ENCODE peak calls at places on chromosomes 1 and 21, in six cellular contexts. B, V, U, I, Y and L are unnamed samples.

GRCh38 chr1:55305735-55306134 is 90.6 kb upstream of the USP24 start:
- DNase-seq in B (no peak), V (no peak), U (no peak), I (no peak), Y (no peak), L (no peak)

GRCh38 chr1:223183268-223183862 is 40.3 kb upstream of the TLR5 start:
- DNase-seq in B (no peak), V (no peak), U (no peak), I (no peak), Y (no peak), L (no peak)

GRCh38 chr1:44735992-44736391 is 3.6 kb upstream of the KIF2C start:
- DNase-seq in B (no peak), V (no peak), U (no peak), I (no peak), Y (no peak), L (no peak)

GRCh38 chr1:23930861-23931471 is 17.8 kb upstream of the CNR2 start:
- DNase-seq in B (no peak), V (peak), U (no peak), I (no peak), Y (no peak), L (no peak)

GRCh38 chr21:27761623-27762022 is 794.7 kb upstream of the ADAMTS5 start:
- DNase-seq in B (no peak), V (no peak), U (no peak), I (no peak), Y (no peak), L (no peak)

GRCh38 chr1:41410462-41410861 is 49.2 kb downstream of the FOXO6 start:
- DNase-seq in B (no peak), V (no peak), U (no peak), I (no peak), Y (no peak), L (no peak)

GRCh38 chr1:1921459-1921862 is 2.4 kb upstream of the TMEM52 start:
- DNase-seq in B (no peak), V (no peak), U (no peak), I (peak), Y (no peak), L (no peak)

GRCh38 chr1:21435646-21436487 is 4.1 kb upstream of the NBPF3 start:
- DNase-seq in B (no peak), V (no peak), U (no peak), I (no peak), Y (no peak), L (no peak)

GRCh38 chr1:226572325-226572726 is 23.8 kb downstream of the STUM start:
- DNase-seq in B (no peak), V (no peak), U (no peak), I (no peak), Y (no peak), L (no peak)

GRCh38 chr1:54507471-54507870 is 40.6 kb upstream of the ACOT11 start:
- DNase-seq in B (no peak), V (no peak), U (no peak), I (no peak), Y (no peak), L (no peak)

GRCh38 chr1:1299686-1300351 is 7.9 kb downstream of the ACAP3 start:
- DNase-seq in B (peak), V (no peak), U (no peak), I (no peak), Y (no peak), L (no peak)

GRCh38 chr21:14754682-14755081 is 208.6 kb upstream of the SAMSN1 start:
- DNase-seq in B (no peak), V (no peak), U (no peak), I (no peak), Y (no peak), L (no peak)

GRCh38 chr1:52139817-52140540 is 1.9 kb upstream of the ZFYVE9 start:
- DNase-seq in B (no peak), V (peak), U (no peak), I (no peak), Y (no peak), L (no peak)

GRCh38 chr1:155858805-155859233 is 548 bp upstream of the SYT11 start:
- DNase-seq in B (peak), V (no peak), U (peak), I (no peak), Y (no peak), L (no peak)

GRCh38 chr1:44031051-44031899 is at the start of gene SLC6A9:
- DNase-seq in B (peak), V (peak), U (peak), I (no peak), Y (no peak), L (peak)

GRCh38 chr1:21077085-21077484 is 99.6 kb downstream of the EIF4G3 start:
- DNase-seq in B (no peak), V (peak), U (no peak), I (no peak), Y (no peak), L (no peak)

GRCh38 chr1:53527368-53527767 is 68.2 kb downstream of the DMRTB1 start:
- DNase-seq in B (no peak), V (no peak), U (no peak), I (no peak), Y (no peak), L (no peak)

GRCh38 chr1:231432996-231433395 is 10.9 kb upstream of the EGLN1 start:
- DNase-seq in B (no peak), V (no peak), U (no peak), I (no peak), Y (no peak), L (no peak)

GRCh38 chr1:98086796-98087195 is 166.0 kb upstream of the DPYD start:
- DNase-seq in B (peak), V (peak), U (no peak), I (no peak), Y (no peak), L (no peak)

DNA sequence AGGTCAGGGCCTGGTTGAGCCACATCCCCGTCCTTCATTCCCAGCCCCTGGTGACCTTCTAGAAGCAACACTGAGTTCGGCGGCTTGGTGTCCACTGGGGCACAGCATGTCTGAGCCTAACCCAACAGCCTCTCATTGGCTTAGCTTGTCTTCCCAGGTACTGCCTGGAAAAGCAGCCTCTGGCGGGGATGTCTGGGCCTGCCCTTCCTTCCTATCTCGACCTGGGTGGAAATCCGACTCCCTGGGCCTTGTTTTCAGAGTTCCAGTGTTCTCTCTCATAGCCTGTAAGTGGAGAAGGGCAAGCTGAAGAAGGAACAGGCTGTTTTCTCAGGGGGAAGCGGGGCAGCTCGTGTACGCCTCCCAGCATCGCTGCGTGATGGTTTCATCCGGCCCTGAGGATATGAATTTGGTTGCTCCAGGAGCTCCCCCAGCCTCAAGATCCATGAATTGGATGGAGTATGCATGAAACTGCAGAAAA is 116.4 kb upstream of the IRF2BP2 start:
- DNase-seq in B (no peak), V (no peak), U (peak), I (no peak), Y (no peak), L (no peak)
- TF ChIP-seq CTCF in B (no peak), V (no peak), U (no peak), I (no peak), Y (no peak), L (no peak)

DNA sequence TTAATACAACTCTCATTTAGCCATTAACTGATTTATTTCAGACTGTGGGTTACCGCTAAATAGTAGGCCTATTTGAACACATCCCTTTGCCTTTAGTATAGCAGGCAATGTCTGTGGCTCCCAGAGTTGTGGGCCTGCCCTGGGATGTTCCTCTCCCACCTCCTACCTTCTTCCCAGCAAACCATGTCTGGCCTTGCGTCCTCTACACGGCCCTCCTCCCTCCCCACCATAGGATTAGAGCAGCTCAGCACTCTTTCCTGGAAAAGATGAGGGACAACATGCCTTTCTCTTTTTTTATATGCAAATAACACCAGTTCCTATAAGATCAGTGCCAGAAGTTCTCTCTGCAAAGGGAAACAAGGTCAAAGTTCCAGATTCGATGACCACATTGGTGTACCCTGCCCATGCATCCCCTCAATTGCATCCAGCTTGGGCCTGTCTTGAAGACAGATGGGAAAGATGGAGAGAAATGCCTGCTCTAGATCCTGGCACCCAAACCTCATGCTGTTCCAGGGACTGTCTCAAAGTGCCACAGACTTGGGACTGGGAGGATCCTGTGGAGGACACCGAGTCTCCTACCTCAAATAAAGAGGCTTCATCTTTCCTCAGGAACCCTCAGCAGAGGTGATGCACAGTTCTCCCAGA is 57.2 kb downstream of the CD46 start:
- DNase-seq in B (no peak), V (no peak), U (no peak), I (no peak), Y (no peak), L (no peak)
- TF ChIP-seq CTCF in B (no peak), V (no peak), U (no peak), I (no peak), Y (no peak), L (no peak)

DNA sequence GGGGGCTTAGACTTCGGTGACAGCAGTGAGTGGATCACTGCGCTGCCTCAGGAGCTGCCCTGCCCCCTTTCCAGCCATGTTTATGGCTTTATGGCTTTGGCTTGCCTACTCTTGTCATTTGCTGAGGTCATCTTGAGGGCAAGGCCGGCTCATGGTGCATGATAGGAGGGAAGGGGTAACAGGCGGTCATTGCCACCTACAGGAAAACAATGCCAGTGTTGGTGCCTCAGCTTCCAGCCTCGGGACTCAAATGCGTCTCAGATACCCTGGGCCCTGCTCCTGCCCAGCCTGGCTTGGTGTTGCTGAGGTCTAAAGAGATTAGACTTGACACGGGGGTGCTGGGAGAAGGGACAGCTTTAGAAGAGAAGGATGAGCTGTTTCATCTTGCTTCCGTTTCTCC is 14.5 kb downstream of the KDF1 start:
- DNase-seq in B (no peak), V (no peak), U (no peak), I (no peak), Y (no peak), L (no peak)
- TF ChIP-seq CTCF in B (no peak), V (no peak), U (no peak), I (no peak), Y (no peak), L (no peak)

GRCh38 chr1:171217658-171218443 is 30.4 kb upstream of the FMO1 start:
- DNase-seq in B (no peak), V (no peak), U (no peak), I (no peak), Y (no peak), L (peak)

GRCh38 chr1:171210355-171210754 is 25.3 kb downstream of the FMO2 start:
- DNase-seq in B (no peak), V (peak), U (no peak), I (no peak), Y (no peak), L (no peak)

GRCh38 chr1:171218661-171219060 is 29.6 kb upstream of the FMO1 start:
- DNase-seq in B (no peak), V (peak), U (no peak), I (no peak), Y (no peak), L (no peak)

GRCh38 chr1:171212607-171213347 is 27.7 kb downstream of the FMO2 start:
- DNase-seq in B (no peak), V (no peak), U (no peak), I (no peak), Y (no peak), L (no peak)

DNA sequence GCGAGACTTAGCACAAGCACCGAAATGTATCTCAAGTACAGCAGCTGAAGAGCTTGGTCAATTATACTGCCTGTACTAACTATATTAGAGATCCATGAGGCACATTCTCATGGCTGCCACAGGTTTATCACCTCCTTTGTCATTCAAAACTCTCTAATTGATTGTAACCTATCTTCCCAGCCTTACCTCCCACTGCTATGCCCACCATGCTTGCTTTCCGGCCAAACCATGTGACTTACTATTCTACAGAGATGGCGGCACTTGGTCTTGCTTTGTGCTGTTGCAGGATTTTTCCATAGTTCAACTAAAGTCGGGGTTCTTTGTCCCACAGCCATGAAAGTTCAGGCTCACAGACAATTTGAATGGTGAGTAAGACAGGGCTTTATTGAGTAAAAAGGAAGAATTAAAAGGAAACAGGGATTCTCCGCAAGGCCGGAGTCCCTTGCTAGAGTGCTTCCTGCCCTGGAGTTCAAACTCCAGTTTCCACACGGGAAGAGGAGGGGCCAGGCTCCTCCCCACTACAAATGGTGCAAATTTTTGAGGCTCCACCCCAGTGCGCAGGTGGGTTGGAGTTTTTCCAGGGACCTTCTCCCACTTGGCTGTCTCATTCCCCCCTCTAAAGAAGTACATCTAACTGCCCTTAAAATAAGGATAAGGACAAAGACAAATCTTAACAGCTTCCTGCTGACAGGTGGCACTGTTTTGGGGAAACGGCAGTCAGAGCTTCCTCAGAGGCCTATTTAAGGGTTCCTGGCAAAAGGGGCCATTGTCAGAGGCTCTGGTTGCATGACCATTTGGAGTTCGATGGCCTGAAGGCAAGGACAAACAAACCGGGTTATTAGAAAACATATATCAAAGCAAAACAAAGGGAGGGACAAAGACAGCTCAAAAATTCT is 28.7 kb downstream of the FMO2 start:
- DNase-seq in B (no peak), V (no peak), U (no peak), I (no peak), Y (no peak), L (no peak)
- TF ChIP-seq CTCF in B (no peak), V (no peak), U (no peak), I (no peak), Y (no peak), L (no peak)

GRCh38 chr1:178500091-178500770 is 3.5 kb upstream of the CLEC20A start:
- DNase-seq in B (no peak), V (no peak), U (no peak), I (no peak), Y (no peak), L (no peak)
- TF ChIP-seq CTCF in B (no peak), V (peak), U (no peak), I (peak), Y (no peak), L (no peak)

GRCh38 chr1:61536174-61536573 is 188.8 kb downstream of the TM2D1 start:
- DNase-seq in B (no peak), V (no peak), U (no peak), I (no peak), Y (no peak), L (no peak)

GRCh38 chr1:61536722-61537121 is 188.2 kb downstream of the TM2D1 start:
- DNase-seq in B (no peak), V (no peak), U (no peak), I (no peak), Y (no peak), L (no peak)

GRCh38 chr1:61539720-61540462 is 185.1 kb downstream of the TM2D1 start:
- DNase-seq in B (no peak), V (peak), U (peak), I (no peak), Y (no peak), L (peak)

GRCh38 chr1:61534847-61535246 is 190.1 kb downstream of the TM2D1 start:
- DNase-seq in B (no peak), V (no peak), U (no peak), I (no peak), Y (no peak), L (no peak)

DNA sequence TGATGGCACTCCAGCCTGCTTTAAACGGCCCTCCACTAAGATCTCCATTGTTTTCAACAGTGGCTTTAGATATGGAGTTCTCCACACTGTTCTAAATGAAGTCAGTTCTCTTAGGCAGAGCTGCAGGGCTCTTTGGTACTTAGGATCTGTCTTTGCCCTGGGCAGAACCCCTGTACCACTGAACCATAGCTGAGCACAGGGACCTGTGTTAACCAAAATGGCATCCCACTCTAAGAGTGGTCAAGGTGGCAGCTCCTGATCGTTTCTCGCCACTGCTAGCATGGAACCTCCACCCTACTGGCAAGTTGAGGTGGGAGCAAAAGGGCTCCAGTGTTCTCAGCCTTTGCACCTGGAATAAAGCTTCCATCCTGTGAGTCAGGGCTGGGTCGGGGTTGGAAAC is 186.7 kb downstream of the TM2D1 start:
- DNase-seq in B (no peak), V (no peak), U (no peak), I (no peak), Y (no peak), L (no peak)
- TF ChIP-seq CTCF in B (no peak), V (no peak), U (no peak), I (no peak), Y (no peak), L (no peak)